ENCODE peak calls at places on chromosomes 7 and 10, in six cellular contexts. One of them, this sample, is unnamed.

GRCh38 chr10:103125323-103126267 is 67.5 kb downstream of the NT5C2 start:
- DNase-seq in B cell: no peak
- DNase-seq in T1000: no peak
- DNase-seq in heart right ventricle: no peak
- DNase-seq in stimulated activated CD4-positive, alpha-beta T cell treated with anti-CD3 and anti-CD28 coated beads, Interleukin-2, amount 100 ng/mL, for 48 hours: no peak
- DNase-seq in amniotic stem cell: no peak
- DNase-seq in this sample: no peak

GRCh38 chr10:31262672-31263071 is 56.3 kb upstream of the ZEB1 start:
- DNase-seq in T1000: no peak
- DNase-seq in B cell: no peak
- DNase-seq in amniotic stem cell: peak; percentile 11
- DNase-seq in stimulated activated CD4-positive, alpha-beta T cell treated with anti-CD3 and anti-CD28 coated beads, Interleukin-2, amount 100 ng/mL, for 48 hours: no peak
- DNase-seq in heart right ventricle: peak; percentile 64
- DNase-seq in this sample: no peak

GRCh38 chr10:106355450-106355849 is 809.1 kb downstream of the SORCS1 start:
- DNase-seq in B cell: no peak
- DNase-seq in stimulated activated CD4-positive, alpha-beta T cell treated with anti-CD3 and anti-CD28 coated beads, Interleukin-2, amount 100 ng/mL, for 48 hours: no peak
- DNase-seq in T1000: no peak
- DNase-seq in heart right ventricle: no peak
- DNase-seq in amniotic stem cell: no peak
- DNase-seq in this sample: no peak

GRCh38 chr7:138029126-138029525 is 27.2 kb upstream of the CREB3L2 start:
- DNase-seq in T1000: no peak
- DNase-seq in stimulated activated CD4-positive, alpha-beta T cell treated with anti-CD3 and anti-CD28 coated beads, Interleukin-2, amount 100 ng/mL, for 48 hours: no peak
- DNase-seq in B cell: no peak
- DNase-seq in amniotic stem cell: no peak
- DNase-seq in heart right ventricle: no peak
- DNase-seq in this sample: no peak

GRCh38 chr7:152335900-152336571 is 99.8 kb downstream of the KMT2C start:
- DNase-seq in heart right ventricle: no peak
- DNase-seq in T1000: no peak
- DNase-seq in B cell: peak; percentile 19
- DNase-seq in amniotic stem cell: no peak
- DNase-seq in stimulated activated CD4-positive, alpha-beta T cell treated with anti-CD3 and anti-CD28 coated beads, Interleukin-2, amount 100 ng/mL, for 48 hours: no peak
- DNase-seq in this sample: no peak

GRCh38 chr10:3526721-3527120 is 258.3 kb downstream of the KLF6 start:
- DNase-seq in stimulated activated CD4-positive, alpha-beta T cell treated with anti-CD3 and anti-CD28 coated beads, Interleukin-2, amount 100 ng/mL, for 48 hours: no peak
- DNase-seq in heart right ventricle: peak; percentile 36
- DNase-seq in amniotic stem cell: peak; percentile 62
- DNase-seq in B cell: no peak
- DNase-seq in T1000: no peak
- DNase-seq in this sample: no peak

GRCh38 chr7:147981072-147981813 is 609.3 kb upstream of the C7orf33 start:
- DNase-seq in T1000: no peak
- DNase-seq in amniotic stem cell: no peak
- DNase-seq in stimulated activated CD4-positive, alpha-beta T cell treated with anti-CD3 and anti-CD28 coated beads, Interleukin-2, amount 100 ng/mL, for 48 hours: no peak
- DNase-seq in B cell: no peak
- DNase-seq in heart right ventricle: no peak
- DNase-seq in this sample: no peak

GRCh38 chr7:21887353-21887752 is 58.3 kb downstream of the CDCA7L start:
- DNase-seq in T1000: no peak
- DNase-seq in heart right ventricle: no peak
- DNase-seq in stimulated activated CD4-positive, alpha-beta T cell treated with anti-CD3 and anti-CD28 coated beads, Interleukin-2, amount 100 ng/mL, for 48 hours: no peak
- DNase-seq in B cell: no peak
- DNase-seq in amniotic stem cell: no peak
- DNase-seq in this sample: no peak

GRCh38 chr7:128361463-128362441 is at the start of gene PRRT4:
- DNase-seq in stimulated activated CD4-positive, alpha-beta T cell treated with anti-CD3 and anti-CD28 coated beads, Interleukin-2, amount 100 ng/mL, for 48 hours: no peak
- DNase-seq in T1000: no peak
- DNase-seq in amniotic stem cell: no peak
- DNase-seq in heart right ventricle: no peak
- DNase-seq in B cell: peak; percentile 73
- DNase-seq in this sample: no peak

GRCh38 chr7:150879345-150879744 is 27.0 kb downstream of the AOC1 start:
- DNase-seq in T1000: no peak
- DNase-seq in B cell: no peak
- DNase-seq in amniotic stem cell: no peak
- DNase-seq in stimulated activated CD4-positive, alpha-beta T cell treated with anti-CD3 and anti-CD28 coated beads, Interleukin-2, amount 100 ng/mL, for 48 hours: no peak
- DNase-seq in heart right ventricle: no peak
- DNase-seq in this sample: no peak

GRCh38 chr10:115980470-115980869 is 292.5 kb downstream of the GFRA1 start:
- DNase-seq in B cell: no peak
- DNase-seq in amniotic stem cell: no peak
- DNase-seq in heart right ventricle: no peak
- DNase-seq in stimulated activated CD4-positive, alpha-beta T cell treated with anti-CD3 and anti-CD28 coated beads, Interleukin-2, amount 100 ng/mL, for 48 hours: no peak
- DNase-seq in T1000: no peak
- DNase-seq in this sample: no peak

GRCh38 chr10:69928339-69928738 is 124.3 kb upstream of the MACROH2A2 start:
- DNase-seq in T1000: no peak
- DNase-seq in stimulated activated CD4-positive, alpha-beta T cell treated with anti-CD3 and anti-CD28 coated beads, Interleukin-2, amount 100 ng/mL, for 48 hours: no peak
- DNase-seq in B cell: no peak
- DNase-seq in heart right ventricle: no peak
- DNase-seq in amniotic stem cell: no peak
- DNase-seq in this sample: no peak

GRCh38 chr7:33730958-33731357 is 174.4 kb upstream of the BMPER start:
- DNase-seq in B cell: no peak
- DNase-seq in stimulated activated CD4-positive, alpha-beta T cell treated with anti-CD3 and anti-CD28 coated beads, Interleukin-2, amount 100 ng/mL, for 48 hours: no peak
- DNase-seq in heart right ventricle: no peak
- DNase-seq in T1000: no peak
- DNase-seq in amniotic stem cell: no peak
- DNase-seq in this sample: no peak

GRCh38 chr7:73995330-73995729 is 32.6 kb upstream of the ELN start:
- DNase-seq in T1000: peak; percentile 23
- DNase-seq in amniotic stem cell: peak; percentile 13
- DNase-seq in heart right ventricle: no peak
- DNase-seq in B cell: no peak
- DNase-seq in stimulated activated CD4-positive, alpha-beta T cell treated with anti-CD3 and anti-CD28 coated beads, Interleukin-2, amount 100 ng/mL, for 48 hours: no peak
- DNase-seq in this sample: no peak

GRCh38 chr7:41832936-41833335 is 130.0 kb upstream of the INHBA start:
- DNase-seq in T1000: no peak
- DNase-seq in stimulated activated CD4-positive, alpha-beta T cell treated with anti-CD3 and anti-CD28 coated beads, Interleukin-2, amount 100 ng/mL, for 48 hours: no peak
- DNase-seq in heart right ventricle: no peak
- DNase-seq in B cell: no peak
- DNase-seq in amniotic stem cell: no peak
- DNase-seq in this sample: no peak

GRCh38 chr7:67377939-67378862 is 381.6 kb downstream of the TYW1 start:
- DNase-seq in heart right ventricle: peak; percentile 56
- DNase-seq in T1000: no peak
- DNase-seq in stimulated activated CD4-positive, alpha-beta T cell treated with anti-CD3 and anti-CD28 coated beads, Interleukin-2, amount 100 ng/mL, for 48 hours: peak; percentile 63
- DNase-seq in amniotic stem cell: peak; percentile 28
- DNase-seq in B cell: peak; percentile 67
- DNase-seq in this sample: peak; percentile 86

GRCh38 chr10:22437620-22438588 is 92.6 kb downstream of the SPAG6 start:
- DNase-seq in B cell: peak; percentile 61
- DNase-seq in amniotic stem cell: no peak
- DNase-seq in T1000: no peak
- DNase-seq in stimulated activated CD4-positive, alpha-beta T cell treated with anti-CD3 and anti-CD28 coated beads, Interleukin-2, amount 100 ng/mL, for 48 hours: no peak
- DNase-seq in heart right ventricle: peak; percentile 19
- DNase-seq in this sample: peak; percentile 81

GRCh38 chr10:72702868-72703581 is 11.1 kb downstream of the MCU start:
- DNase-seq in stimulated activated CD4-positive, alpha-beta T cell treated with anti-CD3 and anti-CD28 coated beads, Interleukin-2, amount 100 ng/mL, for 48 hours: no peak
- DNase-seq in T1000: no peak
- DNase-seq in B cell: no peak
- DNase-seq in heart right ventricle: no peak
- DNase-seq in amniotic stem cell: no peak
- DNase-seq in this sample: no peak

GRCh38 chr7:44767912-44768662 is 19.4 kb downstream of the ZMIZ2 start:
- DNase-seq in amniotic stem cell: no peak
- DNase-seq in T1000: no peak
- DNase-seq in B cell: peak; percentile 80
- DNase-seq in heart right ventricle: peak; percentile 71
- DNase-seq in stimulated activated CD4-positive, alpha-beta T cell treated with anti-CD3 and anti-CD28 coated beads, Interleukin-2, amount 100 ng/mL, for 48 hours: no peak
- DNase-seq in this sample: no peak

GRCh38 chr7:158407581-158408331 is 179.9 kb downstream of the PTPRN2 start:
- DNase-seq in stimulated activated CD4-positive, alpha-beta T cell treated with anti-CD3 and anti-CD28 coated beads, Interleukin-2, amount 100 ng/mL, for 48 hours: no peak
- DNase-seq in heart right ventricle: no peak
- DNase-seq in amniotic stem cell: no peak
- DNase-seq in B cell: no peak
- DNase-seq in T1000: no peak
- DNase-seq in this sample: peak; percentile 54

GRCh38 chr10:89347706-89348457 is 20.1 kb downstream of the IFIT3 start:
- DNase-seq in B cell: no peak
- DNase-seq in heart right ventricle: peak; percentile 71
- DNase-seq in stimulated activated CD4-positive, alpha-beta T cell treated with anti-CD3 and anti-CD28 coated beads, Interleukin-2, amount 100 ng/mL, for 48 hours: no peak
- DNase-seq in amniotic stem cell: no peak
- DNase-seq in T1000: no peak
- DNase-seq in this sample: no peak

GRCh38 chr10:94456942-94457341 is 54.6 kb downstream of the TBC1D12 start:
- DNase-seq in T1000: no peak
- DNase-seq in heart right ventricle: no peak
- DNase-seq in amniotic stem cell: no peak
- DNase-seq in stimulated activated CD4-positive, alpha-beta T cell treated with anti-CD3 and anti-CD28 coated beads, Interleukin-2, amount 100 ng/mL, for 48 hours: no peak
- DNase-seq in B cell: no peak
- DNase-seq in this sample: no peak

GRCh38 chr7:104946338-104946737 is 67.7 kb upstream of the KMT2E start:
- DNase-seq in amniotic stem cell: no peak
- DNase-seq in heart right ventricle: no peak
- DNase-seq in stimulated activated CD4-positive, alpha-beta T cell treated with anti-CD3 and anti-CD28 coated beads, Interleukin-2, amount 100 ng/mL, for 48 hours: no peak
- DNase-seq in T1000: no peak
- DNase-seq in B cell: no peak
- DNase-seq in this sample: no peak

This sample was measured in posterior vena cava.